ENCODE peak calls at places on chromosomes 7 and 10, in six cellular contexts. E is B cell, B is H9, Y is bronchial epithelial cell, I is hepatocyte, J is osteocyte. F is an unnamed sample.

GRCh38 chr10:80760914-80761371 is 223.2 kb downstream of the SH2D4B start:
- DNase-seq in Y (no peak), E (no peak), B (no peak), I (no peak), J (no peak), F (no peak)

GRCh38 chr7:32893225-32893560 is 1.6 kb upstream of the KBTBD2 start:
- DNase-seq in Y (peak; percentile 43), E (no peak), B (no peak), I (no peak), J (no peak), F (no peak)

GRCh38 chr7:76063525-76063924 is 15.6 kb downstream of the MDH2 start:
- DNase-seq in B (no peak), I (peak; percentile 38), E (no peak), Y (no peak), J (no peak), F (no peak)

GRCh38 chr7:76514926-76515325 is 4.6 kb downstream of the UPK3B start:
- DNase-seq in Y (no peak), B (peak; percentile 20), E (no peak), J (peak; percentile 76), I (no peak), F (no peak)

GRCh38 chr10:73591935-73592699 is 975 bp upstream of the USP54 start:
- DNase-seq in Y (peak; percentile 75), B (peak; percentile 90), I (peak; percentile 81), J (no peak), E (no peak), F (peak; percentile 49)

GRCh38 chr7:98398567-98399372 is 2.1 kb downstream of the BAIAP2L1 start:
- DNase-seq in B (no peak), J (no peak), I (peak; percentile 32), Y (peak; percentile 54), E (no peak), F (no peak)

GRCh38 chr10:132911712-132912097 is 30.7 kb downstream of the CFAP46 start:
- DNase-seq in Y (no peak), E (no peak), J (no peak), B (no peak), I (no peak), F (no peak)

GRCh38 chr7:12207046-12207445 is 4.0 kb upstream of the TMEM106B start:
- DNase-seq in E (no peak), Y (no peak), J (no peak), I (no peak), B (no peak), F (no peak)

GRCh38 chr7:129283938-129284337 is 59.1 kb downstream of the AHCYL2 start:
- DNase-seq in J (no peak), I (no peak), E (no peak), Y (no peak), B (no peak), F (no peak)

GRCh38 chr10:77909755-77910375 is 16.7 kb downstream of the DLG5 start:
- DNase-seq in I (peak; percentile 83), E (no peak), Y (peak; percentile 44), B (peak; percentile 17), J (no peak), F (no peak)

GRCh38 chr10:130746311-130746710 is 565.2 kb downstream of the TCERG1L start:
- DNase-seq in I (no peak), Y (no peak), E (no peak), J (no peak), B (no peak), F (no peak)

GRCh38 chr10:88157981-88158465 is 294.6 kb downstream of the PTEN start:
- DNase-seq in I (peak; percentile 43), E (no peak), B (no peak), J (no peak), Y (peak; percentile 85), F (no peak)

GRCh38 chr7:132275811-132276210 is 300.5 kb downstream of the PLXNA4 start:
- DNase-seq in E (no peak), B (no peak), J (no peak), Y (no peak), I (no peak), F (no peak)

GRCh38 chr7:89559596-89559995 is 594.7 kb upstream of the STEAP1 start:
- DNase-seq in J (no peak), B (no peak), I (no peak), Y (no peak), E (no peak), F (no peak)

GRCh38 chr7:28112467-28112866 is 68.1 kb downstream of the JAZF1 start:
- DNase-seq in Y (no peak), I (no peak), J (no peak), B (no peak), E (no peak), F (no peak)

GRCh38 chr7:140924019-140924820 is 509 bp downstream of the BRAF start:
- DNase-seq in B (peak; percentile 84), J (peak; percentile 92), I (peak; percentile 88), E (peak; percentile 88), Y (peak; percentile 26), F (peak; percentile 75)

DNA sequence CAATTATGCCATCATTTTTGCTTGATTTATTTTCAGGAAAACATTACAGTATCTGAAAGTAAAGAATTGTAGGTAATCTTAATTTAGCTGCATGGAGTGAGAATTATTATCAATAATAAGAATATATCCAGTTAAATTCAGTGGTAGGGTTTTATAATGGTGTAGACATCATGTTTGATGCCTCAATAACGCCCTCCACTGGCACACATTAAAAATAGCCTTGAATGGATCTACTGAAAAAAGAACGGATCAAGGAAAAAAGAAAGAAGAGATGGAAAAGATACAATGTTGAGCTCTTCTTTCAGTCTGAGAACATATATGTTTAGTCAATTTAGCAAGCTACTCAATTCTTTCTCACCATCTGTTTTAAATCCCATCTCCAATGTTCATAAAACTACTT is 319.2 kb downstream of the CDC14C start:
- DNase-seq in E (no peak), J (no peak), B (no peak), I (no peak), Y (no peak), F (no peak)
- TF ChIP-seq CTCF in E (no peak), J (no peak), B (peak; percentile 74), I (no peak), Y (no peak), F (peak; percentile 42)

DNA sequence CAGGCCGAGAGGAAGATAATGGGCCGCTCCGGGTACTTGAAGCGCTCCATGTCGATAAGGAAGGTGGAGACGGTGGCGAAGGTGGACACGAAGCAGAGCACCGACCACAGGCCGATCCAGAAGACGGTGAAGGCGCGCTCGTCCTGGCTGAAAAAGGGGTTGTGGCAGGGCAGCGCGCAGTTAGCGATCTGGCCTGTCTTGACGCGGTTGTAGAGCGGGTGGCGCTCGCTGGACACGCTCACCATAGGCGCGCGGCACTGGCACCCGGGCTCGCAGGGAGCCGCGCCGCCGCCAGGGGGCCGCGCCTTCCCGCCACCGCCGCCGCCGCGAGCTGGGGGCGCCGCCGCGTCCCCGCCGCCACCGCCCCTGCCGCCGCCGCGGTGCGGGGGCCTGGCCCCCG is 1.6 kb downstream of the FZD8 start:
- DNase-seq in B (peak; percentile 78), J (peak; percentile 88), I (peak; percentile 87), E (no peak), Y (peak; percentile 31), F (peak; percentile 76)
- TF ChIP-seq CTCF in B (peak; percentile 50), J (peak; percentile 61), I (peak; percentile 52), E (peak; percentile 21), Y (peak; percentile 53), F (no peak)

DNA sequence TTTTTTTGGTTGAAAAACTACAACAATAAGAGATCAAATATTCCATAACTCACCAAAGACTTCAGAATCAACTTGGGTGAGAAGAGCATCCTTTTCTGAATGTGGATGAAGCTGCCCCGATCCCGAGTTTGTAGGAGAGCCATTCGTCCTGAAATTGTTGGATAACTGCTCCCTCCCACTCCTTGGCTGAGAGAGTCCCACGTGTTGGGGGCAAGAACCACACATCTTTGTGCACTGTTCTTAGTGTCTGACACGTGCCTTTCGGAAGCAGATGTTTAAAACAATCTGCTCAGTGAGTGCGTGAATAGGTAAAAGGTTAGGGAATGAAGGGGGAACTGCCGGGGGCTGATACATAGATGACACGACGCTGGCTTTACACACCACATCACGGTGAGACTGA is 575.7 kb downstream of the PTPRN2 start:
- DNase-seq in E (no peak), I (no peak), Y (no peak), J (no peak), B (no peak), F (no peak)
- TF ChIP-seq CTCF in E (no peak), I (no peak), Y (no peak), J (no peak), B (no peak), F (no peak)

GRCh38 chr10:69786791-69787190 is 14.9 kb upstream of the COL13A1 start:
- DNase-seq in B (no peak), J (no peak), E (no peak), I (no peak), Y (peak; percentile 53), F (peak; percentile 21)
- TF ChIP-seq CTCF in B (peak; percentile 67), J (peak; percentile 65), E (no peak), I (peak; percentile 35), Y (peak; percentile 39), F (no peak)

GRCh38 chr10:84328303-84329093 is at the start of gene CCSER2:
- DNase-seq in Y (peak; percentile 85), E (peak; percentile 93), B (peak; percentile 98), I (peak; percentile 99), J (peak; percentile 99), F (peak; percentile 99)

GRCh38 chr10:84329986-84330651 is 1.7 kb downstream of the CCSER2 start:
- DNase-seq in E (no peak), I (no peak), B (no peak), J (no peak), Y (no peak), F (no peak)

GRCh38 chr10:84331091-84331490 is 2.7 kb downstream of the CCSER2 start:
- DNase-seq in B (no peak), J (no peak), E (no peak), I (no peak), Y (no peak), F (no peak)

GRCh38 chr10:84333864-84334451 is 5.6 kb downstream of the CCSER2 start:
- DNase-seq in B (no peak), E (peak; percentile 46), I (no peak), Y (peak; percentile 69), J (no peak), F (no peak)

DNA sequence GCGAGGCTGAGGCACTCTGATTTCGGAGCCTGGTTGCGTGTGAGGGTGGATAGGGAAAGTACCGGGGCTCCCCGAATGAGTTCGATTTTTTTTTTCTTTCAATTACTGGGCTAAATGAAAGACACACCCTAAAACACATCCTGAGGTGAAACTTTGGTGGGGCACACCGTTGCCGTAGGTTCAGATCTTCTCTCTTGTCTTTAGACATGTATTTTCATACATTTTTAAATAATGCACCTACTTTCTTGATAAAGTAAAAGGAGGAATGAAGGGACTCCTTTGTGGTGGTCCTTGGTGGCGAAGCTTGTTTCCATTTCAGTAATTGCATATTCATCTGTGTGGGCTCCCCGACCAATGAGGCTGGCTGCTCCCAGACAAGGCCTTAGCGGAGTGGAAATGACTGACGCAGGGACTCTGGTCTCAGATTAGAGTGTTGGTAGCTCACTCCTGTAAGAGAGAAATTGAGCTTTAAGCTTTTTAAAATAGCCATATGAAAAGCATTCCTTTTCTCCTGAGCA is 764 bp downstream of the CCSER2 start:
- DNase-seq in E (no peak), I (peak; percentile 57), J (no peak), B (peak; percentile 50), Y (peak; percentile 50), F (peak; percentile 24)
- TF ChIP-seq CTCF in E (no peak), I (no peak), J (no peak), B (no peak), Y (no peak), F (no peak)

GRCh38 chr7:22824760-22825159 is 2.1 kb upstream of the TOMM7 start:
- DNase-seq in J (no peak), B (no peak), Y (no peak), I (no peak), E (no peak), F (no peak)
- TF ChIP-seq CTCF in J (no peak), B (no peak), Y (no peak), I (no peak), E (no peak), F (no peak)